ENCODE peak calls at places on chromosomes 1 and 21, in seven cellular contexts. U is NCI-H345, R is anterior cingulate cortex, H is 8988T, G is hippocampal formation, V is putamen, L is ACHN. Z is an unnamed sample.

GRCh38 chr1:226135059-226135651 is 51.4 kb downstream of the ACBD3 start:
- DNase-seq in U (no peak), R (no peak), H (no peak), G (no peak), V (no peak), L (no peak), Z (no peak)

GRCh38 chr1:236724521-236724920 is 38.2 kb downstream of the ACTN2 start:
- DNase-seq in U (no peak), R (no peak), H (no peak), G (no peak), V (no peak), L (no peak), Z (no peak)

GRCh38 chr1:174190800-174191199 is 31.5 kb downstream of the RABGAP1L start:
- DNase-seq in U (no peak), R (no peak), H (no peak), G (no peak), V (no peak), L (no peak), Z (no peak)

GRCh38 chr1:204205486-204205885 is 8.3 kb downstream of the GOLT1A start:
- DNase-seq in U (no peak), R (no peak), H (no peak), G (no peak), V (no peak), L (no peak), Z (no peak)

GRCh38 chr1:19452221-19452663 is 33.1 kb downstream of the CAPZB start:
- DNase-seq in U (no peak), R (no peak), H (no peak), G (no peak), V (no peak), L (no peak), Z (no peak)

GRCh38 chr21:41868062-41868710 is 11.0 kb downstream of the PRDM15 start:
- DNase-seq in U (no peak), R (no peak), H (no peak), G (no peak), V (no peak), L (no peak), Z (no peak)

GRCh38 chr21:45640888-45641479 is 2.5 kb upstream of the PCBP3 start:
- DNase-seq in U (no peak), R (no peak), H (peak), G (no peak), V (no peak), L (no peak), Z (peak)

GRCh38 chr1:165659581-165659895 is 28.5 kb downstream of the MGST3 start:
- DNase-seq in U (no peak), R (no peak), H (no peak), G (no peak), V (no peak), L (peak), Z (no peak)

GRCh38 chr1:169618367-169618766 is 11.6 kb downstream of the SELP start:
- DNase-seq in U (no peak), R (no peak), H (no peak), G (no peak), V (no peak), L (no peak), Z (no peak)

GRCh38 chr1:92488416-92488815 is 1.7 kb upstream of the GFI1 start:
- DNase-seq in U (no peak), R (no peak), H (no peak), G (no peak), V (no peak), L (no peak), Z (no peak)

GRCh38 chr1:53766766-53767409 is 27.9 kb upstream of the GLIS1 start:
- DNase-seq in U (no peak), R (no peak), H (no peak), G (no peak), V (no peak), L (peak), Z (peak)

GRCh38 chr1:50976890-50977574 is 7.0 kb downstream of the CDKN2C start:
- DNase-seq in U (peak), R (no peak), H (no peak), G (peak), V (no peak), L (peak), Z (peak)

GRCh38 chr1:178774263-178774662 is 49.2 kb downstream of the RALGPS2 start:
- DNase-seq in U (peak), R (no peak), H (no peak), G (no peak), V (no peak), L (peak), Z (peak)

GRCh38 chr1:240462766-240463410 is 149.1 kb downstream of the GREM2 start:
- DNase-seq in U (no peak), R (no peak), H (no peak), G (no peak), V (no peak), L (no peak), Z (no peak)

GRCh38 chr1:24415910-24416665 is 486 bp downstream of the NIPAL3 start:
- DNase-seq in U (no peak), R (no peak), H (no peak), G (peak), V (no peak), L (peak), Z (no peak)

GRCh38 chr1:97849350-97850339 is 71.2 kb downstream of the DPYD start:
- DNase-seq in U (no peak), R (no peak), H (peak), G (no peak), V (peak), L (peak), Z (peak)

GRCh38 chr1:205569411-205570172 is 62.2 kb downstream of the ELK4 start:
- DNase-seq in U (no peak), R (peak), H (no peak), G (no peak), V (no peak), L (no peak), Z (no peak)

GRCh38 chr1:53315456-53316048 is 12.3 kb downstream of the LRP8 start:
- DNase-seq in U (no peak), R (no peak), H (no peak), G (no peak), V (no peak), L (no peak), Z (no peak)

GRCh38 chr1:117599822-117600221 is 6.0 kb upstream of the TENT5C start:
- DNase-seq in U (peak), R (no peak), H (no peak), G (no peak), V (no peak), L (no peak), Z (no peak)

GRCh38 chr1:156095906-156096508 is 13.7 kb upstream of the MEX3A start:
- DNase-seq in U (no peak), R (no peak), H (no peak), G (no peak), V (no peak), L (no peak), Z (no peak)

GRCh38 chr1:242243472-242243871 is 244.6 kb upstream of the MAP1LC3C start:
- DNase-seq in U (no peak), R (no peak), H (no peak), G (no peak), V (no peak), L (peak), Z (peak)

GRCh38 chr21:37061926-37062591 is 10.8 kb downstream of the PIGP start:
- DNase-seq in U (no peak), R (no peak), H (no peak), G (no peak), V (no peak), L (no peak), Z (no peak)

GRCh38 chr1:234608720-234609527 is 1.1 kb downstream of the IRF2BP2 start:
- DNase-seq in U (peak), R (no peak), H (peak), G (no peak), V (peak), L (peak), Z (no peak)

GRCh38 chr1:171753685-171754380 is 12.0 kb upstream of the VAMP4 start:
- DNase-seq in U (no peak), R (no peak), H (no peak), G (no peak), V (no peak), L (no peak), Z (no peak)

Z was measured in A172.